ENCODE peak calls at places on chromosome 21, in seven cellular contexts. One of them, this sample, is unnamed. For H3K4me1 and H3K27me3, the result is how much of the 10 kb centered on the place peaks cover.

GRCh38 chr21:28769683-28770082 is 223.0 kb downstream of the LTN1 start:
- DNase-seq in body of pancreas: no peak
- DNase-seq in mesenchymal stem cell: peak
- DNase-seq in fibroblast of lung: peak
- DNase-seq in K562: no peak
- DNase-seq in cardiac muscle cell: no peak
- DNase-seq in left lung: no peak
- DNase-seq in this sample: no peak

GRCh38 chr21:43921602-43921978 is 56.6 kb downstream of the AGPAT3 start:
- DNase-seq in body of pancreas: no peak
- DNase-seq in left lung: peak
- DNase-seq in K562: no peak
- DNase-seq in mesenchymal stem cell: no peak
- DNase-seq in fibroblast of lung: no peak
- DNase-seq in cardiac muscle cell: no peak
- DNase-seq in this sample: peak

GRCh38 chr21:32246571-32246970 is 32.3 kb downstream of the MIS18A start:
- DNase-seq in fibroblast of lung: no peak
- DNase-seq in mesenchymal stem cell: no peak
- DNase-seq in body of pancreas: no peak
- DNase-seq in K562: no peak
- DNase-seq in left lung: no peak
- DNase-seq in cardiac muscle cell: no peak
- DNase-seq in this sample: no peak

GRCh38 chr21:35438643-35439404 is 389.7 kb upstream of the RUNX1 start:
- DNase-seq in fibroblast of lung: peak
- DNase-seq in body of pancreas: peak
- DNase-seq in mesenchymal stem cell: no peak
- DNase-seq in K562: no peak
- DNase-seq in left lung: no peak
- DNase-seq in cardiac muscle cell: peak
- DNase-seq in this sample: no peak

GRCh38 chr21:42739061-42739931 is 85.9 kb downstream of the PDE9A start:
- DNase-seq in K562: no peak
- DNase-seq in cardiac muscle cell: peak
- DNase-seq in body of pancreas: no peak
- DNase-seq in mesenchymal stem cell: peak
- DNase-seq in left lung: no peak
- DNase-seq in fibroblast of lung: no peak
- DNase-seq in this sample: no peak

GRCh38 chr21:42051788-42052187 is 19.3 kb upstream of the UMODL1 start:
- DNase-seq in body of pancreas: no peak
- DNase-seq in fibroblast of lung: no peak
- DNase-seq in left lung: peak
- DNase-seq in K562: peak
- DNase-seq in mesenchymal stem cell: no peak
- DNase-seq in cardiac muscle cell: peak
- DNase-seq in this sample: peak

GRCh38 chr21:38667466-38667865 is 138.3 kb upstream of the ETS2 start:
- DNase-seq in mesenchymal stem cell: no peak
- DNase-seq in cardiac muscle cell: no peak
- DNase-seq in K562: no peak
- DNase-seq in body of pancreas: no peak
- DNase-seq in left lung: no peak
- DNase-seq in fibroblast of lung: no peak
- DNase-seq in this sample: no peak

GRCh38 chr21:15517394-15517793 is 212.4 kb upstream of the USP25 start:
- DNase-seq in K562: no peak
- DNase-seq in cardiac muscle cell: no peak
- DNase-seq in fibroblast of lung: no peak
- DNase-seq in body of pancreas: no peak
- DNase-seq in mesenchymal stem cell: no peak
- DNase-seq in left lung: no peak
- DNase-seq in this sample: no peak

GRCh38 chr21:14862794-14863720 is 201.7 kb downstream of the NRIP1 start:
- DNase-seq in mesenchymal stem cell: peak
- DNase-seq in cardiac muscle cell: peak
- DNase-seq in body of pancreas: peak
- DNase-seq in left lung: no peak
- DNase-seq in fibroblast of lung: peak
- DNase-seq in K562: peak
- DNase-seq in this sample: no peak

GRCh38 chr21:29034678-29035077 is 10.2 kb downstream of the USP16 start:
- DNase-seq in left lung: no peak
- DNase-seq in fibroblast of lung: no peak
- DNase-seq in body of pancreas: no peak
- DNase-seq in cardiac muscle cell: no peak
- DNase-seq in mesenchymal stem cell: no peak
- DNase-seq in K562: no peak
- DNase-seq in this sample: no peak

GRCh38 chr21:44296103-44296519 is 3.7 kb upstream of the PFKL start:
- DNase-seq in fibroblast of lung: no peak
- DNase-seq in mesenchymal stem cell: no peak
- DNase-seq in left lung: peak
- DNase-seq in K562: no peak
- DNase-seq in body of pancreas: no peak
- DNase-seq in cardiac muscle cell: no peak
- DNase-seq in this sample: no peak

GRCh38 chr21:43767980-43768867 is 7.9 kb downstream of the CSTB start:
- DNase-seq in cardiac muscle cell: peak
- DNase-seq in left lung: peak
- DNase-seq in mesenchymal stem cell: peak
- DNase-seq in K562: peak
- DNase-seq in fibroblast of lung: peak
- DNase-seq in body of pancreas: peak
- DNase-seq in this sample: peak

GRCh38 chr21:34952701-34953100 is 96.4 kb downstream of the RUNX1 start:
- DNase-seq in left lung: no peak
- DNase-seq in cardiac muscle cell: no peak
- DNase-seq in K562: no peak
- DNase-seq in body of pancreas: no peak
- DNase-seq in mesenchymal stem cell: no peak
- DNase-seq in fibroblast of lung: no peak
- DNase-seq in this sample: no peak

GRCh38 chr21:46557469-46557868 is 47.4 kb downstream of the S100B start:
- DNase-seq in mesenchymal stem cell: no peak
- DNase-seq in fibroblast of lung: no peak
- DNase-seq in left lung: no peak
- DNase-seq in cardiac muscle cell: no peak
- DNase-seq in body of pancreas: no peak
- DNase-seq in K562: no peak
- DNase-seq in this sample: no peak

GRCh38 chr21:33572350-33572749 is 16.1 kb downstream of the DONSON start:
- DNase-seq in fibroblast of lung: no peak
- DNase-seq in mesenchymal stem cell: peak
- DNase-seq in cardiac muscle cell: no peak
- DNase-seq in body of pancreas: no peak
- DNase-seq in K562: no peak
- DNase-seq in left lung: no peak
- DNase-seq in this sample: no peak

GRCh38 chr21:42445311-42445710 is 41.6 kb downstream of the UBASH3A start:
- DNase-seq in body of pancreas: no peak
- DNase-seq in left lung: no peak
- DNase-seq in fibroblast of lung: no peak
- DNase-seq in mesenchymal stem cell: no peak
- DNase-seq in cardiac muscle cell: no peak
- DNase-seq in K562: no peak
- DNase-seq in this sample: no peak

GRCh38 chr21:41600961-41601572 is 93.1 kb upstream of the TMPRSS2 start:
- DNase-seq in cardiac muscle cell: no peak
- DNase-seq in body of pancreas: no peak
- DNase-seq in mesenchymal stem cell: no peak
- DNase-seq in K562: no peak
- DNase-seq in left lung: no peak
- DNase-seq in fibroblast of lung: no peak
- DNase-seq in this sample: no peak

GRCh38 chr21:38775733-38776132 is 30.0 kb upstream of the ETS2 start:
- DNase-seq in K562: no peak
- DNase-seq in fibroblast of lung: no peak
- DNase-seq in body of pancreas: no peak
- DNase-seq in cardiac muscle cell: no peak
- DNase-seq in left lung: no peak
- DNase-seq in mesenchymal stem cell: no peak
- DNase-seq in this sample: no peak

GRCh38 chr21:35284199-35284598 is 235.1 kb upstream of the RUNX1 start:
- DNase-seq in fibroblast of lung: peak
- DNase-seq in K562: no peak
- DNase-seq in left lung: no peak
- DNase-seq in mesenchymal stem cell: peak
- DNase-seq in cardiac muscle cell: peak
- DNase-seq in body of pancreas: peak
- DNase-seq in this sample: peak

DNA sequence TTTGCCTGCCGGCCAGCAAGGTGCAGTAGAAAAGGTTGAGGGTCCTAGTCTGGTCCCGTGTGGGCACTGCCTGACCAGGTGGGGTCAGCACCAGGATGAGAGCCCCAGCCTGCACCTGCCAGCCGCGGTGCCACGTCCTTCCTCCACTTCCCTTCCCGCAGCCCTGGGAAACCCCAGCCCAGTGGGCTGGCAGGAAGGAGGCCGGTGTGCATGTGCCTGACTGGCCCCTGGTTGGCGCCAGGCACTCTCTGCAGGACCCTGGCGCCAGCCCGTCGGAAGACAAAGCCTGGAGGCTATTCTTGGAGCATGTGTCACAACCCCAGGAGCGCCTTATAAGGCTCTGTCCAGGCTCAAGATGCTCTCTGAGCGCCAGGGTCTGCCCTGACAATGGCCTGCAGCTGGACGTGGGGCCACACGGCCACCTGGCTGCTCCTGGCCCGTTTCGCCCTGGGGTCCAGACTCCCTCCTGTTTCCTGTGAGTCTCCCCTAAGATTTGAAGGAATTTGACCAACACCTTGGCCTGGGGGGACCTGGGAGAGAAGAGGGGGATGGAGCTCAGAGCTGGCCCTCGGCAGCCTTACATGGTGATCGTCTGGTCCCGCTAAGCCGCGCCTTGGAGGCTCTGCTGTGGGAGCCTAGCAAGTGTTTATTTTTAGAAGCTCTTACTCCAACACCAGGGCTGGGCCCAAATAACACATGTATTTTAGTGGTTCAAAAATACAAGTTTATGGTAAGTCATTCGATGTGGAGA is 31.9 kb upstream of the POFUT2 start:
- DNase-seq in K562: no peak
- DNase-seq in cardiac muscle cell: no peak
- DNase-seq in fibroblast of lung: peak
- DNase-seq in body of pancreas: peak
- DNase-seq in left lung: no peak
- DNase-seq in mesenchymal stem cell: peak
- DNase-seq in this sample: peak
- H3K4me1 ChIP-seq in K562: half or more
- H3K4me1 ChIP-seq in cardiac muscle cell: under half
- H3K4me1 ChIP-seq in fibroblast of lung: under half
- H3K4me1 ChIP-seq in body of pancreas: half or more
- H3K4me1 ChIP-seq in left lung: under half
- H3K4me1 ChIP-seq in mesenchymal stem cell: half or more
- H3K4me1 ChIP-seq in this sample: under half

GRCh38 chr21:45409466-45410150 is 4.6 kb downstream of the COL18A1 start:
- DNase-seq in K562: no peak
- DNase-seq in cardiac muscle cell: no peak
- DNase-seq in fibroblast of lung: no peak
- DNase-seq in left lung: peak
- DNase-seq in body of pancreas: peak
- DNase-seq in mesenchymal stem cell: no peak
- DNase-seq in this sample: peak

GRCh38 chr21:45411810-45412206 is 6.8 kb downstream of the COL18A1 start:
- DNase-seq in left lung: peak
- DNase-seq in cardiac muscle cell: no peak
- DNase-seq in mesenchymal stem cell: no peak
- DNase-seq in K562: no peak
- DNase-seq in body of pancreas: peak
- DNase-seq in fibroblast of lung: no peak
- DNase-seq in this sample: peak

GRCh38 chr21:45412491-45412890 is 7.5 kb downstream of the COL18A1 start:
- DNase-seq in mesenchymal stem cell: no peak
- DNase-seq in body of pancreas: peak
- DNase-seq in left lung: peak
- DNase-seq in cardiac muscle cell: no peak
- DNase-seq in fibroblast of lung: no peak
- DNase-seq in K562: no peak
- DNase-seq in this sample: no peak

GRCh38 chr21:45410151-45410864 is 5.3 kb downstream of the COL18A1 start:
- DNase-seq in body of pancreas: peak
- DNase-seq in mesenchymal stem cell: no peak
- DNase-seq in left lung: peak
- DNase-seq in cardiac muscle cell: peak
- DNase-seq in K562: no peak
- DNase-seq in fibroblast of lung: no peak
- DNase-seq in this sample: peak

GRCh38 chr21:45410865-45411809 is 6.2 kb downstream of the COL18A1 start:
- DNase-seq in K562: peak
- DNase-seq in mesenchymal stem cell: peak
- DNase-seq in cardiac muscle cell: peak
- DNase-seq in left lung: peak
- DNase-seq in fibroblast of lung: no peak
- DNase-seq in body of pancreas: peak
- DNase-seq in this sample: peak
- H3K27ac ChIP-seq in K562: peak
- H3K27ac ChIP-seq in mesenchymal stem cell: peak
- H3K27ac ChIP-seq in cardiac muscle cell: peak
- H3K27ac ChIP-seq in left lung: no peak
- H3K27ac ChIP-seq in fibroblast of lung: no peak
- H3K27ac ChIP-seq in body of pancreas: peak
- H3K27ac ChIP-seq in this sample: peak

GRCh38 chr21:36695283-36695634 is 3.7 kb upstream of the SIM2 start:
- DNase-seq in cardiac muscle cell: no peak
- DNase-seq in left lung: no peak
- DNase-seq in fibroblast of lung: no peak
- DNase-seq in body of pancreas: no peak
- DNase-seq in K562: no peak
- DNase-seq in mesenchymal stem cell: no peak
- DNase-seq in this sample: no peak
- H3K27me3 ChIP-seq in cardiac muscle cell: half or more
- H3K27me3 ChIP-seq in left lung: half or more
- H3K27me3 ChIP-seq in fibroblast of lung: half or more
- H3K27me3 ChIP-seq in body of pancreas: half or more
- H3K27me3 ChIP-seq in K562: half or more
- H3K27me3 ChIP-seq in mesenchymal stem cell: half or more
- H3K27me3 ChIP-seq in this sample: under half

DNA sequence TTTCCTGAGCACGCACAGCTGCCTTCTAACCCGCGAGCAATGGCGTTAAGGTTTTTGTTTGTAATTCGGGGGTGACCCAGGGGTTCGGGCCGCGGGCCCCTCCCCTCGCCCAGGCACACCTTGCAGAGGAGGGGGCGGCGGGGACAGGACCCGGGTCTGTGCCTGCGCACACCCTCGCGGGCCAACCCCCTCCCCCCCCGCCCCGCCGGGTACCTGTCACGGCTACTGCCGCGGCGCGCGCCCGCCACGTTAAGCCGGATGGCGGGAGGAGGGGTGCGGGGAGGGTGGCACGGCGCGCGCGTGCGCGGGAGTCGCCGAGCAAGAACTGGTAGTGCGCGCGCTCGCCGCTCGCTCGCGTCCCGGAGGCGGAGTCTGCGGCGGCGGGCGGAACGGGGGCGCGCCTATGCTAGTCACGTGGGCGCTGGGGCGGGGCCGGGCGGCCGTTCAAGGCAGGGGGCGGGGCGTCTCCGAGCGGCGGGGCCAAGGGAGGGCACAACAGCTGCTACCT is at the start of gene TPTE:
- DNase-seq in cardiac muscle cell: no peak
- DNase-seq in K562: peak
- DNase-seq in left lung: peak
- DNase-seq in body of pancreas: no peak
- DNase-seq in fibroblast of lung: no peak
- DNase-seq in mesenchymal stem cell: no peak
- DNase-seq in this sample: peak
- H3K4me1 ChIP-seq in cardiac muscle cell: under half
- H3K4me1 ChIP-seq in K562: under half
- H3K4me1 ChIP-seq in left lung: under half
- H3K4me1 ChIP-seq in body of pancreas: under half
- H3K4me1 ChIP-seq in fibroblast of lung: under half
- H3K4me1 ChIP-seq in mesenchymal stem cell: under half
- H3K4me1 ChIP-seq in this sample: under half